ENCODE peak calls at places on chromosomes 1 and 21, in ten cellular contexts. Q is stimulated activated CD4-positive, alpha-beta T cell treated with anti-CD3 and anti-CD28 coated beads, Interleukin-4, amount 100 ng/mL, for 4 hours; R is testis; B is tibial artery; J is omental fat pad; I is NCI-H1092 treated with DMSO at 0.1 percent for 48 hours; S is stimulated activated CD8-positive, alpha-beta memory T cell treated with anti-CD3 and anti-CD28 coated beads, Interleukin-7, amount 100 ng/mL, for 4 hours; M is esophagus squamous epithelium; Z is GM18507; F is posterior cingulate gyrus. N is an unnamed sample.

GRCh38 chr1:162944974-162945639 is 84.1 kb upstream of the CCDC190 start:
- DNase-seq in Q (no peak), R (no peak), B (no peak), J (no peak), I (peak), S (no peak), M (no peak), Z (no peak), F (no peak), N (no peak)

GRCh38 chr1:172497230-172497629 is 35.7 kb upstream of the SUCO start:
- DNase-seq in Q (no peak), R (no peak), B (no peak), J (no peak), I (no peak), S (no peak), M (no peak), Z (no peak), F (no peak), N (no peak)

GRCh38 chr1:6496360-6496704 is 4.9 kb upstream of the PLEKHG5 start:
- DNase-seq in Q (no peak), R (no peak), B (no peak), J (no peak), I (no peak), S (no peak), M (no peak), Z (no peak), F (no peak), N (no peak)

GRCh38 chr1:153679337-153680119 is 1.0 kb downstream of the NPR1 start:
- DNase-seq in Q (peak), R (no peak), B (no peak), J (no peak), I (peak), S (no peak), M (no peak), Z (no peak), F (no peak), N (peak)

GRCh38 chr1:232634086-232634485 is 4.2 kb upstream of the SIPA1L2 start:
- DNase-seq in Q (no peak), R (peak), B (peak), J (no peak), I (peak), S (no peak), M (no peak), Z (no peak), F (no peak), N (peak)

GRCh38 chr1:209926045-209926444 is 12.0 kb upstream of the SYT14 start:
- DNase-seq in Q (no peak), R (no peak), B (no peak), J (no peak), I (peak), S (no peak), M (no peak), Z (no peak), F (no peak), N (no peak)

GRCh38 chr1:85289207-85289847 is 12.9 kb upstream of the BCL10 start:
- DNase-seq in Q (no peak), R (no peak), B (no peak), J (no peak), I (no peak), S (no peak), M (no peak), Z (no peak), F (no peak), N (no peak)

GRCh38 chr1:32998997-32999396 is 34.4 kb upstream of the RNF19B start:
- DNase-seq in Q (no peak), R (peak), B (peak), J (no peak), I (no peak), S (no peak), M (no peak), Z (no peak), F (no peak), N (peak)

GRCh38 chr1:87939486-87939885 is 610.8 kb downstream of the LMO4 start:
- DNase-seq in Q (no peak), R (no peak), B (no peak), J (no peak), I (no peak), S (no peak), M (no peak), Z (no peak), F (no peak), N (no peak)

GRCh38 chr1:6743189-6744101 is 41.8 kb upstream of the CAMTA1 start:
- DNase-seq in Q (no peak), R (peak), B (peak), J (no peak), I (no peak), S (no peak), M (no peak), Z (peak), F (no peak), N (peak)

GRCh38 chr1:204190212-204191211 is 5.8 kb downstream of the KISS1 start:
- DNase-seq in Q (peak), R (no peak), B (no peak), J (no peak), I (peak), S (no peak), M (no peak), Z (no peak), F (no peak), N (peak)

GRCh38 chr1:180633092-180634045 is 1.5 kb downstream of the XPR1 start:
- DNase-seq in Q (no peak), R (no peak), B (no peak), J (no peak), I (peak), S (no peak), M (no peak), Z (no peak), F (no peak), N (no peak)

GRCh38 chr1:208008534-208008933 is 97.6 kb upstream of the CD34 start:
- DNase-seq in Q (no peak), R (no peak), B (no peak), J (no peak), I (no peak), S (no peak), M (no peak), Z (no peak), F (no peak), N (no peak)

GRCh38 chr1:226568975-226569741 is 20.6 kb downstream of the STUM start:
- DNase-seq in Q (no peak), R (no peak), B (peak), J (no peak), I (no peak), S (no peak), M (no peak), Z (no peak), F (no peak), N (no peak)

GRCh38 chr1:240109130-240109529 is 17.4 kb downstream of the FMN2 start:
- DNase-seq in Q (no peak), R (no peak), B (no peak), J (no peak), I (no peak), S (no peak), M (no peak), Z (no peak), F (no peak), N (no peak)

GRCh38 chr1:212561501-212561931 is 47.0 kb upstream of the ATF3 start:
- DNase-seq in Q (no peak), R (no peak), B (peak), J (no peak), I (no peak), S (no peak), M (no peak), Z (no peak), F (no peak), N (no peak)

GRCh38 chr1:200518524-200518923 is 102.0 kb downstream of the KIF14 start:
- DNase-seq in Q (no peak), R (no peak), B (no peak), J (no peak), I (peak), S (no peak), M (no peak), Z (no peak), F (no peak), N (no peak)

GRCh38 chr1:224736619-224737352 is 120.7 kb downstream of the CNIH3 start:
- DNase-seq in Q (no peak), R (peak), B (no peak), J (no peak), I (no peak), S (no peak), M (no peak), Z (peak), F (no peak), N (peak)

GRCh38 chr1:44713321-44713781 is 17.6 kb downstream of the RNU5D-1 start:
- DNase-seq in Q (no peak), R (no peak), B (no peak), J (no peak), I (no peak), S (no peak), M (no peak), Z (no peak), F (no peak), N (no peak)

GRCh38 chr1:48294656-48295055 is 72.1 kb downstream of the SLC5A9 start:
- DNase-seq in Q (no peak), R (no peak), B (no peak), J (no peak), I (no peak), S (no peak), M (no peak), Z (no peak), F (no peak), N (no peak)

GRCh38 chr1:172781513-172782140 is 122.7 kb downstream of the FASLG start:
- DNase-seq in Q (no peak), R (no peak), B (no peak), J (no peak), I (no peak), S (no peak), M (no peak), Z (no peak), F (no peak), N (no peak)

GRCh38 chr21:38179504-38179900 is 77.3 kb upstream of the KCNJ15 start:
- DNase-seq in Q (no peak), R (no peak), B (no peak), J (no peak), I (no peak), S (no peak), M (no peak), Z (no peak), F (no peak), N (no peak)

GRCh38 chr1:25829046-25829445 is 9.3 kb downstream of the MTFR1L start:
- DNase-seq in Q (no peak), R (no peak), B (no peak), J (no peak), I (no peak), S (no peak), M (no peak), Z (no peak), F (no peak), N (no peak)

GRCh38 chr1:183652547-183653467 is at the start of gene APOBEC4:
- DNase-seq in Q (no peak), R (no peak), B (no peak), J (no peak), I (no peak), S (no peak), M (no peak), Z (no peak), F (no peak), N (no peak)

GRCh38 chr1:53703174-53703573 is 35.8 kb downstream of the GLIS1 start:
- DNase-seq in Q (no peak), R (no peak), B (no peak), J (no peak), I (no peak), S (no peak), M (no peak), Z (no peak), F (no peak), N (no peak)

GRCh38 chr1:225928186-225929175 is 4.4 kb upstream of the PYCR2 start:
- DNase-seq in Q (peak), R (no peak), B (no peak), J (no peak), I (no peak), S (no peak), M (no peak), Z (no peak), F (no peak), N (no peak)

GRCh38 chr21:36694041-36694515 is 4.8 kb upstream of the SIM2 start:
- DNase-seq in Q (no peak), R (no peak), B (no peak), J (no peak), I (no peak), S (no peak), M (no peak), Z (no peak), F (no peak), N (no peak)

GRCh38 chr1:180949616-180950000 is 36.9 kb downstream of the KIAA1614 start:
- DNase-seq in Q (no peak), R (no peak), B (no peak), J (no peak), I (no peak), S (no peak), M (no peak), Z (no peak), F (no peak), N (no peak)

GRCh38 chr1:207856276-207857023 is 54.5 kb downstream of the CD34 start:
- DNase-seq in Q (no peak), R (no peak), B (no peak), J (no peak), I (no peak), S (no peak), M (no peak), Z (no peak), F (no peak), N (no peak)

GRCh38 chr1:104380003-104380402 is 630.3 kb downstream of the AMY1C start:
- DNase-seq in Q (no peak), R (no peak), B (no peak), J (no peak), I (no peak), S (no peak), M (no peak), Z (no peak), F (no peak), N (no peak)

GRCh38 chr1:39159224-39160036 is 45.1 kb upstream of the MACF1 start:
- DNase-seq in Q (no peak), R (no peak), B (no peak), J (no peak), I (no peak), S (no peak), M (no peak), Z (no peak), F (no peak), N (no peak)

GRCh38 chr1:178942285-178943218 is 71.7 kb upstream of the ANGPTL1 start:
- DNase-seq in Q (no peak), R (no peak), B (peak), J (no peak), I (no peak), S (no peak), M (no peak), Z (no peak), F (no peak), N (peak)

N was measured in left cardiac atrium.